ENCODE peak calls at places on chromosomes 13 and 19, in seven cellular contexts. C is IMR-90, W is activated B cell treated with CpG ODN at 0.5 μM for 24 hours, N is glutamatergic neuron, E is stomach, O is dorsolateral prefrontal cortex, G is ascending aorta. K is an unnamed sample.

GRCh38 chr13:41816057-41816456 is 144.9 kb downstream of the VWA8 start:
- DNase-seq in W (no peak), N (no peak), O (no peak), E (no peak), C (no peak), G (no peak), K (no peak)

GRCh38 chr19:21581646-21582045 is 76.2 kb downstream of the ZNF429 start:
- DNase-seq in G (no peak), C (no peak), O (no peak), W (no peak), N (no peak), E (no peak), K (no peak)

GRCh38 chr19:45151821-45152503 is 8.8 kb downstream of the NKPD1 start:
- DNase-seq in W (no peak), N (no peak), O (no peak), G (no peak), E (no peak), C (no peak), K (no peak)

GRCh38 chr19:17075860-17076538 is 422 bp downstream of the MYO9B start:
- DNase-seq in E (peak; percentile 37), W (peak; percentile 53), C (peak; percentile 33), O (no peak), G (no peak), N (no peak), K (no peak)

GRCh38 chr19:2691951-2692350 is 10.5 kb downstream of the GNG7 start:
- DNase-seq in G (no peak), O (peak; percentile 89), C (no peak), W (no peak), E (no peak), N (no peak), K (no peak)

GRCh38 chr13:78719367-78719766 is 60.4 kb upstream of the OBI1 start:
- DNase-seq in G (no peak), O (no peak), W (no peak), C (no peak), E (no peak), N (no peak), K (no peak)

GRCh38 chr19:5205388-5205787 is 135.2 kb downstream of the PTPRS start:
- DNase-seq in W (no peak), N (no peak), E (no peak), O (no peak), G (no peak), C (no peak), K (no peak)

GRCh38 chr19:41928754-41929535 is 696 bp upstream of the ERFL start:
- DNase-seq in G (no peak), E (no peak), W (no peak), O (no peak), C (no peak), N (no peak), K (no peak)

GRCh38 chr19:42816901-42817300 is 51.4 kb upstream of the PSG8 start:
- DNase-seq in E (no peak), N (no peak), G (no peak), W (no peak), C (peak; percentile 31), O (no peak), K (no peak)

GRCh38 chr19:13208131-13208963 is 58.1 kb downstream of the IER2 start:
- DNase-seq in O (no peak), W (peak; percentile 47), E (peak; percentile 33), G (no peak), N (peak; percentile 56), C (peak; percentile 76), K (peak; percentile 53)

GRCh38 chr19:5877869-5878268 is 7.5 kb upstream of the FUT5 start:
- DNase-seq in G (no peak), O (no peak), N (no peak), E (no peak), W (no peak), C (no peak), K (no peak)

GRCh38 chr13:97435794-97436193 is 1.8 kb downstream of the RAP2A start:
- DNase-seq in W (no peak), C (no peak), N (no peak), O (no peak), E (no peak), G (no peak), K (no peak)

GRCh38 chr19:40571005-40571318 is 5.7 kb upstream of the SHKBP1 start:
- DNase-seq in C (no peak), O (no peak), G (no peak), E (no peak), N (no peak), W (no peak), K (no peak)

GRCh38 chr13:99464441-99464949 is 36.8 kb upstream of the TM9SF2 start:
- DNase-seq in O (no peak), N (no peak), C (peak; percentile 48), E (no peak), W (no peak), G (no peak), K (no peak)

GRCh38 chr19:11268783-11269267 is 6.5 kb upstream of the DOCK6 start:
- DNase-seq in N (peak; percentile 45), W (no peak), C (peak; percentile 84), O (no peak), G (no peak), E (peak; percentile 53), K (peak; percentile 28)

GRCh38 chr19:12913871-12914690 is 5.0 kb downstream of the SYCE2 start:
- DNase-seq in N (no peak), G (no peak), E (no peak), C (no peak), O (no peak), W (no peak), K (no peak)

GRCh38 chr13:93364166-93364565 is 137.6 kb downstream of the GPC6 start:
- DNase-seq in G (no peak), W (no peak), E (no peak), N (no peak), O (no peak), C (peak; percentile 91), K (no peak)

GRCh38 chr19:53707278-53707677 is 75.5 kb downstream of the DPRX start:
- DNase-seq in G (no peak), N (no peak), O (no peak), E (no peak), W (no peak), C (no peak), K (no peak)

GRCh38 chr13:20526664-20527063 is 1.0 kb upstream of the CRYL1 start:
- DNase-seq in G (no peak), E (no peak), W (no peak), N (no peak), C (peak; percentile 19), O (no peak), K (no peak)

GRCh38 chr13:31350560-31350959 is 150.8 kb downstream of the B3GLCT start:
- DNase-seq in O (no peak), N (no peak), C (no peak), W (no peak), E (no peak), G (no peak), K (no peak)

GRCh38 chr13:43141685-43142084 is 118.3 kb downstream of the DNAJC15 start:
- DNase-seq in N (no peak), E (no peak), G (no peak), C (no peak), O (no peak), W (no peak), K (no peak)

GRCh38 chr19:51272183-51272817 is 21.4 kb downstream of the SIGLECL1 start:
- DNase-seq in C (no peak), E (no peak), G (no peak), N (no peak), O (no peak), W (no peak), K (no peak)

GRCh38 chr13:51902776-51903175 is 41.0 kb downstream of the CCDC70 start:
- DNase-seq in E (no peak), O (no peak), C (no peak), G (no peak), W (no peak), N (no peak), K (no peak)

GRCh38 chr13:44040754-44041100 is 161.0 kb downstream of the LACC1 start:
- DNase-seq in O (no peak), N (no peak), W (no peak), E (no peak), G (no peak), C (peak; percentile 48), K (no peak)

DNA sequence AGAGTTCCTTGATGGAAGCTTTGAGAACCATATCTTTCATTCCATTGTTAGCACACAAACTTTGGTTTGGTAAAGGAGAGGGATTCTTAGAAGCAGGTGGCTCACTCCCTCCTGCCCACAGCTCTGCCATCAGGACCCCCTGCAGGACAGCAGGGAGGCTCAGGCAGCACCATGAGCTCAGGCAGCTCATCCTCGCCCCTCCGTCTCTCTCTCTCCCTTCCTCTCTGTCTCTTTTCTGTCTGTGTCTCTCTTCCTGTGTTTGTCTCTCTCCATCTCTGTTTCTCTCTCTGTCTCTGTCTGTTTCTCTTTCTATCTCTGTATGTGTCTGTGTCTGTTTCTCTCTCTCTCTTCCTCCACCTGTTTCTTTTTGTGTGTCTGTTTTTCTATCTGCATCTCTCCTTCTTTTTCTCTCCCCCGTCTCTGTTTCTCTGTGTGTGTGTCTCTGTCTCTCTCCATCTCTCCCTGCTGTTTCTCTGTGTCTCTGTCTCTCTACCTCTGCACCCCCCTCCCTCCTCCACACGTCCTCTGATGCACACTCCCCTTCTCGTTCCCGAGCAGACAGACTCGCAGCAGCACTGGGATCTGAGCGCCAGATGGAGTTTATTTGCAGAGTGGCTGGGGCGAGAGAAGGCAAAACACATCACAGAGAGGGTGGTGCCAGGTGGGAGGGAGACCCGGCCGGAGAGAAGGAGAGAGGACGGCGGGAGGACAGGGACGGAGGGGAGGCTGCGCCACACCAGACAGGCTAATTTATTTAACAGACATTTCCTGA is 8.7 kb downstream of the SBK2 start:
- DNase-seq in E (no peak), W (no peak), G (no peak), C (peak; percentile 35), N (peak; percentile 58), O (no peak), K (no peak)
- TF ChIP-seq CTCF in E (peak; percentile 23), W (no peak), G (no peak), C (peak; percentile 22), N (no peak), O (no peak), K (no peak)

DNA sequence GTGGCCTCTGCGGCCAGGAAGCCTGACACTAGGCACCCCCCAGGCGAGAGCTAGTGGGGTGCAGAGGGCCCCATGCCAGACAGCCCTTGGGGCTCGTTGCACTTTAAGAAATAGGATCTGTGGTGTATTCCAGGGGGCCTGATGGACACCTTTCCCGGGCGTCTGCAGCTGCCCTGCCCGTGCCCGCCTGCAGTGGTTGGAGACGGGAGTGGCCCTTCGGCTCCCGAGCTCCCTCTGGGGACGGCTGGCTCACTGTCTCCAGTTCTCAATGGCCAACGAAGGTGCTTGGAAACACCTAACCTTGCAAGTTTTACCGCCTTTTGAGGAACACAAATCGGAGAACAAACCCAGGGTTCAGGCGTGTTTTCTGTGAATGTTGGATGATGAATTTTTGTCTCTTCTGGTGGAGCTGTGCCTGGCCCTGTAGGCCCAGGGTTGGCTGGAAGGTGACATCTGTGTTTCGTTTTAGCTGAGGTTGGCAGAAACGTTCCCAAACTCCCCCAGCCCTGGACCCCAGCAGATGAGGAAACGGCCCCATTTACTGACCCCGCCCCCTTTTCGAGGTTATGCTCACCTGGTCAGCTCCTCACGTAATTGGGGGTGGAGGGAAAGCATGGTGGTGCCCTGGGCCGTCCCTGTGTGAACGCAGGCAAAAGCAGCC is 17.4 kb upstream of the NPAS1 start:
- DNase-seq in N (no peak), C (no peak), O (no peak), W (no peak), E (peak; percentile 45), G (no peak), K (no peak)
- TF ChIP-seq CTCF in N (no peak), C (no peak), O (no peak), W (no peak), E (no peak), G (no peak), K (no peak)

GRCh38 chr19:1250374-1251232 is 2.2 kb downstream of the MIDN start:
- DNase-seq in E (no peak), N (peak; percentile 95), C (peak; percentile 60), W (peak; percentile 60), O (peak; percentile 70), G (no peak), K (peak; percentile 83)
- TF ChIP-seq CTCF in E (no peak), N (no peak), C (no peak), W (no peak), O (no peak), G (no peak), K (no peak)

GRCh38 chr13:110363009-110363408 is 55.9 kb downstream of the COL4A2 start:
- DNase-seq in W (no peak), G (no peak), O (no peak), E (no peak), N (no peak), C (no peak), K (no peak)
- TF ChIP-seq CTCF in W (no peak), G (peak; percentile 37), O (no peak), E (no peak), N (no peak), C (peak; percentile 29), K (no peak)